ENCODE peak calls at places on chromosomes 12 and 14, in nine cellular contexts. U is transverse colon, Z is B cell, P is endothelial cell, G is epithelial cell of esophagus, R is ascending aorta, W is A549, Q is heart left ventricle, E is AG04450. O is an unnamed sample.

GRCh38 chr12:120536064-120536791 is 2.1 kb downstream of the RNF10 start:
- DNase-seq in G (no peak), Z (no peak), W (no peak), Q (no peak), E (no peak), R (no peak), U (peak), P (no peak), O (no peak)

GRCh38 chr12:59383426-59383822 is 212.4 kb upstream of the SLC16A7 start:
- DNase-seq in W (no peak), Q (no peak), R (no peak), P (no peak), U (no peak), Z (no peak), G (peak), E (peak), O (no peak)

GRCh38 chr12:95003921-95004272 is 400 bp upstream of the NDUFA12 start:
- DNase-seq in G (no peak), R (no peak), E (no peak), Z (no peak), U (no peak), W (no peak), Q (peak), P (no peak), O (no peak)

GRCh38 chr14:25108959-25109358 is 59.0 kb upstream of the STXBP6 start:
- DNase-seq in R (no peak), G (peak), Z (no peak), W (no peak), U (peak), E (no peak), P (no peak), Q (peak), O (peak)

GRCh38 chr14:104211741-104212140 is 73.4 kb downstream of the KIF26A start:
- DNase-seq in U (no peak), R (no peak), Z (no peak), G (no peak), Q (no peak), P (no peak), W (no peak), E (no peak), O (no peak)

GRCh38 chr12:27626239-27626638 is 70.0 kb upstream of the REP15 start:
- DNase-seq in P (no peak), E (no peak), G (peak), W (no peak), R (no peak), Z (no peak), Q (no peak), U (no peak), O (no peak)

GRCh38 chr12:644818-645552 is 18.3 kb downstream of the NINJ2 start:
- DNase-seq in Q (no peak), R (no peak), Z (no peak), E (no peak), W (no peak), P (no peak), U (no peak), G (no peak), O (no peak)

GRCh38 chr12:52197371-52198231 is 5.8 kb upstream of the KRT80 start:
- DNase-seq in Q (peak), E (no peak), P (no peak), R (no peak), Z (no peak), W (no peak), U (no peak), G (no peak), O (peak)

GRCh38 chr14:99687284-99688209 is 3.4 kb downstream of the CYP46A1 start:
- DNase-seq in E (no peak), W (no peak), R (no peak), Q (no peak), P (peak), Z (no peak), G (peak), U (no peak), O (no peak)

GRCh38 chr14:89276424-89276975 is 140.5 kb downstream of the FOXN3 start:
- DNase-seq in Q (no peak), R (no peak), P (no peak), G (no peak), E (no peak), U (peak), W (no peak), Z (peak), O (no peak)

GRCh38 chr12:26701604-26702215 is 131.3 kb downstream of the ITPR2 start:
- DNase-seq in R (no peak), Q (no peak), U (no peak), Z (no peak), P (no peak), G (peak), E (no peak), W (peak), O (no peak)

GRCh38 chr12:52495385-52495784 is 2.3 kb upstream of the KRT6A start:
- DNase-seq in G (peak), U (no peak), E (no peak), W (peak), R (no peak), Z (no peak), Q (no peak), P (no peak), O (no peak)

GRCh38 chr14:68607081-68607851 is 185.6 kb downstream of the ZFP36L1 start:
- DNase-seq in Q (peak), U (peak), E (no peak), W (no peak), Z (no peak), P (peak), R (no peak), G (no peak), O (no peak)

GRCh38 chr12:95336387-95337067 is 118.9 kb downstream of the VEZT start:
- DNase-seq in R (no peak), W (peak), G (peak), Z (no peak), U (peak), E (peak), Q (peak), P (peak), O (peak)

GRCh38 chr12:46553911-46554310 is 181.3 kb upstream of the SLC38A2 start:
- DNase-seq in U (no peak), W (no peak), R (no peak), P (no peak), Z (no peak), Q (no peak), G (peak), E (no peak), O (no peak)

GRCh38 chr12:96195845-96196451 is 1.8 kb downstream of the ELK3 start:
- DNase-seq in U (peak), P (no peak), R (no peak), Q (no peak), G (peak), E (no peak), W (peak), Z (no peak), O (no peak)

GRCh38 chr12:25811656-25812126 is 146.8 kb upstream of the RASSF8 start:
- DNase-seq in W (peak), U (no peak), Q (no peak), E (no peak), G (peak), P (no peak), Z (no peak), R (no peak), O (no peak)

GRCh38 chr14:70658899-70659298 is 17.2 kb downstream of the TTC9 start:
- DNase-seq in Q (no peak), G (no peak), R (no peak), U (no peak), P (no peak), W (no peak), E (no peak), Z (peak), O (no peak)

GRCh38 chr14:74583689-74584434 is 28.2 kb downstream of the LTBP2 start:
- DNase-seq in Q (peak), U (no peak), E (peak), G (peak), W (peak), Z (no peak), R (no peak), P (no peak), O (no peak)

GRCh38 chr12:44372259-44372658 is 503.9 kb downstream of the NELL2 start:
- DNase-seq in W (no peak), E (peak), P (no peak), Q (no peak), R (no peak), G (peak), Z (no peak), U (no peak), O (no peak)

GRCh38 chr12:57606399-57606798 is 1.8 kb downstream of the DTX3 start:
- DNase-seq in G (no peak), U (no peak), Q (no peak), R (no peak), P (no peak), W (no peak), E (no peak), Z (no peak), O (no peak)

DNA sequence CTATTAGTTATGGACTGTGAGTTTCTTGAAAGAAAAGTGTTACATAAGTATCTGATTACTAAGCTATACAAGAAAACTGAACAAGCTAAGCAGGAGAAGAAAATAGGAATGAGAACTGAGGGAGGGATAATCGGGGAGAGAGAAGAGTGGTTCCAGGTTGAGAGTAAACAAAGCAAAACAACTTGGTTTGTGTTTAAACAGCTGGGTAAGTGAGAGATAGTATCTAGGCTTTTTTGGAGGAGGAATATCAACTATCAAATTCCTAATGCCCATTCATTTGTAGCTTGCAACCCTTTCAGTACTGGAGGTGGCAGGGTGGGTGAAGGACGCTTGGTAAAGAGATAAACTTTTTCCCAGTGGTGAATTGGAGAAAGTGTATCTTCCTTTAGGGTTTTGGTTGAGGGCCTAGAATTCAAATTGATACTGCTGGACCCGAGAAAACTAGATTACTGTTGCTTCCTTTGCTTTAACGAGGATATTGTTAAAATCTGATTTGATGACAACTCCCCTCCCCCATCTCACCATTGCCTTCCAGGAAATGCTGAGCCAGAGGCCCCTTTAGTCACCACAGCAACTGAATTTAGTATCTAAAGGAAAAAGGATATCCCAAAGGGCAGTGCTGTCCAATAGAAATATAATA is 2.0 kb upstream of the SLC2A3 start:
- DNase-seq in U (no peak), W (peak), Z (no peak), Q (no peak), G (no peak), E (no peak), R (no peak), P (no peak), O (no peak)
- TF ChIP-seq CTCF in U (no peak), W (peak), Z (no peak), Q (no peak), G (no peak), E (peak), R (no peak), P (peak), O (no peak)

GRCh38 chr14:77337880-77338279 is 17.0 kb downstream of the GSTZ1 start:
- DNase-seq in Q (no peak), P (no peak), E (no peak), G (no peak), Z (no peak), W (no peak), U (no peak), R (no peak), O (no peak)
- TF ChIP-seq CTCF in Q (no peak), P (no peak), E (no peak), G (no peak), Z (no peak), W (no peak), U (no peak), R (no peak), O (no peak)

GRCh38 chr12:132922676-132923075 is 33.4 kb downstream of the ZNF605 start:
- DNase-seq in P (no peak), E (no peak), Q (no peak), U (no peak), W (no peak), G (no peak), R (no peak), Z (no peak), O (no peak)

GRCh38 chr12:132923356-132923909 is 32.7 kb downstream of the ZNF605 start:
- DNase-seq in P (no peak), G (no peak), Z (no peak), Q (no peak), U (no peak), R (no peak), E (no peak), W (no peak), O (no peak)

GRCh38 chr12:132924356-132924755 is 31.8 kb downstream of the ZNF605 start:
- DNase-seq in R (no peak), Z (no peak), G (no peak), W (no peak), P (no peak), U (no peak), E (no peak), Q (no peak), O (no peak)

GRCh38 chr12:132918680-132919079 is 31.3 kb upstream of the CHFR start:
- DNase-seq in G (no peak), E (no peak), Q (no peak), W (no peak), Z (no peak), P (no peak), U (no peak), R (no peak), O (no peak)

GRCh38 chr12:132921685-132922084 is 34.3 kb upstream of the CHFR start:
- DNase-seq in R (no peak), Q (no peak), E (no peak), P (no peak), Z (no peak), G (no peak), W (no peak), U (no peak), O (no peak)
- TF ChIP-seq CTCF in R (no peak), Q (no peak), E (no peak), P (no peak), Z (no peak), G (peak), W (no peak), U (no peak), O (no peak)

DNA sequence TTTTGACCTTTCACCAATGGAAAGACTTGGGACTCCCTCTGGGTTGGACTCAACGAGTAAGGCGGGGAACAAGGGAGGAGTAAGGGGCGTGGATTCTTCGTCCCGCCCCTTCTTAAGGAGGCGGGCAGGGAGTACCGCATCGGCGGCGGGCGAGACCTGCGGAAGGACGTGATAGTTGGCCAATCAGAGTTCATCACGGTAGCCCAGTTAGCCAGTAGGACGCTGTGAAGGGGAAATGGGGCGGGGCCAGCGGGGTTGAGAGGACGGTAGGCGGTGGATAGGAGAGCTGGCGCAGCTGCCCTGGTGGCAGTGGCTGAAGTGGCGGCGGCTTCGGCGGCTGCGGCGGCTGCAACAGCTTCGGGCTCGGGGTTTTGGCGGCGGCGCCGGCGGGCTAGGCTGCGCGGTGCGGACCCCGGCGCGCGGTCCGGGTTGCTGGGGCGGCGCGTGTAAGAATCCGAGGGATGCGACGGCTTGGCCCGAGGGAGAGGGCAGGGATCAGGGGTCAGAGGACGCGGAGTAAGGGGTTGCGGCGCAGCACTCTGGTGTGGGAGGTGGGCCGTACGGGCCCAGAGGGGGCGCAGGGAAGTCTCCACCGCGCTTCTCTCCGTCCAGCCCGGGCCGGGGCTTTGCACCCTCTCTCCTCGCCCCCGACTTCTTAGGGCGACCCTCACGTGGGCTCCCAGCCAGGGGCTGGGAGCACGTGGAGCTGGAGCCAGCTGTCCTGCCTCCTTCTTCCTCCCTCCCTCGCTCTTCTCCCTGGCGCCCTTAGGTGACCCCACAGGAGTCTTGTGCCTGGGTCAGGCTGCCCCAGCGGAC is at the start of gene TPCN1:
- DNase-seq in W (peak), Q (peak), E (peak), U (peak), R (peak), G (peak), P (peak), Z (peak), O (peak)
- TF ChIP-seq CTCF in W (no peak), Q (no peak), E (no peak), U (no peak), R (peak), G (no peak), P (no peak), Z (peak), O (no peak)

GRCh38 chr14:67137744-67138371 is 51.4 kb upstream of the GARIN2 start:
- DNase-seq in P (no peak), R (no peak), E (no peak), W (peak), U (no peak), Q (no peak), G (peak), Z (no peak), O (no peak)
- TF ChIP-seq CTCF in P (peak), R (peak), E (peak), W (peak), U (peak), Q (peak), G (peak), Z (peak), O (peak)

GRCh38 chr12:49367381-49368239 is at the start of gene SPATS2:
- DNase-seq in R (no peak), E (no peak), U (peak), G (no peak), P (no peak), Q (no peak), W (peak), Z (no peak), O (no peak)

GRCh38 chr12:49364989-49365388 is 2.3 kb upstream of the SPATS2 start:
- DNase-seq in G (peak), E (no peak), Z (no peak), Q (no peak), P (no peak), U (no peak), R (no peak), W (no peak), O (no peak)

GRCh38 chr12:49365542-49365941 is 1.7 kb upstream of the SPATS2 start:
- DNase-seq in Z (no peak), E (no peak), P (no peak), R (no peak), U (no peak), G (peak), Q (no peak), W (no peak), O (no peak)

GRCh38 chr12:49368240-49368600 is 958 bp downstream of the SPATS2 start:
- DNase-seq in Q (no peak), W (no peak), P (no peak), G (no peak), Z (no peak), U (no peak), E (no peak), R (no peak), O (no peak)

DNA sequence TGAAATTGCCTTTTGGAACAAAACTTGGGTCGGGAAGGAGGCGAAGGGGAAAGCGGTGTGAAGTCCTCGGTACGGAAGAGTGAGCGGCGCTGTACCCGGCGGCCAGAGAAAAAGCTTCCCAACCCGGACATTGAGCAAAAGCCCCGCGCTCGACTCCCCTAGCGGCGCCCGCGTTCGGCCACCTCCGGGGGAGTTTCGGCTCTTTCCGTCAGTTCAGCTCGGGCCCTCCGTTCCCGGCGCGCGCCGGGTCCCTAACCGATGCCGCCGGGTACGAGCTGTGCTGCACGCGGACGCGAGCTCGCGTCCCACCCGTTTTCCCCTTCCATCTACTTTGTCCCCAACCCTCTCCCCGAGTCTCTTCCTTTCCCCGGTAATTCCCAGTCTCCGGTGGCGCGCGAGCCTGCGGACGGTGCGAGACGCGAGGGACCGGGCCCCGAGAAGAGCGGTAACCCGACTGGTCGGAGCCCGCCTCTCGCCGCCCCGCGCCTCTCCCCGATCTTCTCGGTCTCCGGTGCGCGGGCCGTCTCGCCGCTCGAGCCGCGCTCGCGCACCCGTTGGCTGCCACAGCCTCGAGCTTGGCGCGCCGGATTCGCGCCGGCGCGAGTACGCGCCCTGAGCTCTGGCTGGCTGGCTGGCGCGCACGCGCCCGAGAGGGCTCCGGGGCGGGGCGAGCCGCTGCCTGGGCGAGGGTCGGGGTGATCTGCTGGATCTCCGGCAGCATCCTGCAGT is 446 bp upstream of the SPATS2 start:
- DNase-seq in W (peak), G (peak), R (peak), Q (peak), Z (peak), E (peak), P (peak), U (peak), O (peak)
- TF ChIP-seq CTCF in W (no peak), G (peak), R (peak), Q (peak), Z (peak), E (peak), P (no peak), U (peak), O (no peak)